ENCODE peak calls at places on chromosomes 16 and 17, in six cellular contexts. One of them, this sample, is unnamed.

GRCh38 chr17:10114931-10115535 is 83.4 kb downstream of the GAS7 start:
- DNase-seq in left ventricle myocardium inferior: peak
- DNase-seq in Caco-2: no peak
- DNase-seq in AG04449: peak
- DNase-seq in fibroblast of the aortic adventitia: peak
- DNase-seq in kidney: peak
- DNase-seq in this sample: peak

GRCh38 chr17:17868637-17869522 is 32.1 kb upstream of the SREBF1 start:
- DNase-seq in left ventricle myocardium inferior: no peak
- DNase-seq in Caco-2: no peak
- DNase-seq in AG04449: no peak
- DNase-seq in fibroblast of the aortic adventitia: peak
- DNase-seq in kidney: peak
- DNase-seq in this sample: peak

GRCh38 chr17:20203761-20204263 is 194.7 kb downstream of the SPECC1 start:
- DNase-seq in left ventricle myocardium inferior: no peak
- DNase-seq in Caco-2: no peak
- DNase-seq in AG04449: no peak
- DNase-seq in fibroblast of the aortic adventitia: no peak
- DNase-seq in kidney: no peak
- DNase-seq in this sample: no peak

GRCh38 chr16:4578961-4579530 is 22.9 kb downstream of the C16orf96 start:
- DNase-seq in left ventricle myocardium inferior: no peak
- DNase-seq in Caco-2: no peak
- DNase-seq in AG04449: no peak
- DNase-seq in fibroblast of the aortic adventitia: no peak
- DNase-seq in kidney: no peak
- DNase-seq in this sample: no peak

GRCh38 chr17:58575511-58575910 is 61.1 kb upstream of the MTMR4 start:
- DNase-seq in left ventricle myocardium inferior: no peak
- DNase-seq in Caco-2: no peak
- DNase-seq in AG04449: peak
- DNase-seq in fibroblast of the aortic adventitia: peak
- DNase-seq in kidney: no peak
- DNase-seq in this sample: peak

GRCh38 chr17:43772877-43773648 is 5.7 kb downstream of the DUSP3 start:
- DNase-seq in left ventricle myocardium inferior: no peak
- DNase-seq in Caco-2: no peak
- DNase-seq in AG04449: no peak
- DNase-seq in fibroblast of the aortic adventitia: peak
- DNase-seq in kidney: no peak
- DNase-seq in this sample: no peak

GRCh38 chr16:75648265-75649076 is 898 bp downstream of the TERF2IP start:
- DNase-seq in left ventricle myocardium inferior: peak
- DNase-seq in Caco-2: peak
- DNase-seq in AG04449: no peak
- DNase-seq in fibroblast of the aortic adventitia: peak
- DNase-seq in kidney: peak
- DNase-seq in this sample: peak

GRCh38 chr16:68069511-68070248 is 15.5 kb upstream of the NFATC3 start:
- DNase-seq in left ventricle myocardium inferior: peak
- DNase-seq in Caco-2: no peak
- DNase-seq in AG04449: no peak
- DNase-seq in fibroblast of the aortic adventitia: no peak
- DNase-seq in kidney: peak
- DNase-seq in this sample: no peak

GRCh38 chr17:76725580-76726230 is 701 bp downstream of the JMJD6 start:
- DNase-seq in left ventricle myocardium inferior: peak
- DNase-seq in Caco-2: peak
- DNase-seq in AG04449: no peak
- DNase-seq in fibroblast of the aortic adventitia: peak
- DNase-seq in kidney: peak
- DNase-seq in this sample: no peak

GRCh38 chr17:51166987-51167931 is 1.0 kb downstream of the NME2 start:
- DNase-seq in left ventricle myocardium inferior: peak
- DNase-seq in Caco-2: peak
- DNase-seq in AG04449: no peak
- DNase-seq in fibroblast of the aortic adventitia: peak
- DNase-seq in kidney: peak
- DNase-seq in this sample: peak
- TF ChIP-seq CTCF in left ventricle myocardium inferior: peak
- TF ChIP-seq CTCF in Caco-2: peak
- TF ChIP-seq CTCF in AG04449: peak
- TF ChIP-seq CTCF in fibroblast of the aortic adventitia: peak
- TF ChIP-seq CTCF in kidney: peak
- TF ChIP-seq CTCF in this sample: peak

GRCh38 chr16:70724146-70725023 is 38.5 kb upstream of the MTSS2 start:
- DNase-seq in left ventricle myocardium inferior: no peak
- DNase-seq in Caco-2: no peak
- DNase-seq in AG04449: no peak
- DNase-seq in fibroblast of the aortic adventitia: no peak
- DNase-seq in kidney: no peak
- DNase-seq in this sample: no peak

GRCh38 chr16:70725912-70726828 is 40.3 kb upstream of the MTSS2 start:
- DNase-seq in left ventricle myocardium inferior: peak
- DNase-seq in Caco-2: no peak
- DNase-seq in AG04449: no peak
- DNase-seq in fibroblast of the aortic adventitia: peak
- DNase-seq in kidney: peak
- DNase-seq in this sample: no peak

GRCh38 chr16:70726869-70727494 is 41.1 kb upstream of the MTSS2 start:
- DNase-seq in left ventricle myocardium inferior: peak
- DNase-seq in Caco-2: no peak
- DNase-seq in AG04449: no peak
- DNase-seq in fibroblast of the aortic adventitia: peak
- DNase-seq in kidney: no peak
- DNase-seq in this sample: no peak

GRCh38 chr16:70723740-70724145 is 37.9 kb upstream of the MTSS2 start:
- DNase-seq in left ventricle myocardium inferior: no peak
- DNase-seq in Caco-2: no peak
- DNase-seq in AG04449: no peak
- DNase-seq in fibroblast of the aortic adventitia: no peak
- DNase-seq in kidney: no peak
- DNase-seq in this sample: no peak

GRCh38 chr16:70725024-70725911 is 39.4 kb upstream of the MTSS2 start:
- DNase-seq in left ventricle myocardium inferior: peak
- DNase-seq in Caco-2: no peak
- DNase-seq in AG04449: no peak
- DNase-seq in fibroblast of the aortic adventitia: no peak
- DNase-seq in kidney: peak
- DNase-seq in this sample: no peak
- H3K4me3 ChIP-seq in left ventricle myocardium inferior: peak
- H3K4me3 ChIP-seq in Caco-2: no peak
- H3K4me3 ChIP-seq in AG04449: no peak
- H3K4me3 ChIP-seq in fibroblast of the aortic adventitia: no peak
- H3K4me3 ChIP-seq in kidney: no peak
- H3K4me3 ChIP-seq in this sample: no peak

GRCh38 chr16:70721202-70721963 is 35.5 kb upstream of the MTSS2 start:
- DNase-seq in left ventricle myocardium inferior: no peak
- DNase-seq in Caco-2: no peak
- DNase-seq in AG04449: no peak
- DNase-seq in fibroblast of the aortic adventitia: no peak
- DNase-seq in kidney: no peak
- DNase-seq in this sample: no peak
- TF ChIP-seq CTCF in left ventricle myocardium inferior: no peak
- TF ChIP-seq CTCF in Caco-2: no peak
- TF ChIP-seq CTCF in AG04449: no peak
- TF ChIP-seq CTCF in fibroblast of the aortic adventitia: no peak
- TF ChIP-seq CTCF in kidney: no peak
- TF ChIP-seq CTCF in this sample: no peak

GRCh38 chr17:2107050-2107449 is 52.1 kb downstream of the HIC1 start:
- DNase-seq in left ventricle myocardium inferior: no peak
- DNase-seq in Caco-2: no peak
- DNase-seq in AG04449: no peak
- DNase-seq in fibroblast of the aortic adventitia: no peak
- DNase-seq in kidney: no peak
- DNase-seq in this sample: no peak

GRCh38 chr17:2106308-2106707 is 51.4 kb downstream of the HIC1 start:
- DNase-seq in left ventricle myocardium inferior: no peak
- DNase-seq in Caco-2: no peak
- DNase-seq in AG04449: no peak
- DNase-seq in fibroblast of the aortic adventitia: no peak
- DNase-seq in kidney: no peak
- DNase-seq in this sample: no peak

GRCh38 chr17:2107506-2107905 is 52.6 kb downstream of the HIC1 start:
- DNase-seq in left ventricle myocardium inferior: no peak
- DNase-seq in Caco-2: no peak
- DNase-seq in AG04449: no peak
- DNase-seq in fibroblast of the aortic adventitia: no peak
- DNase-seq in kidney: no peak
- DNase-seq in this sample: no peak

GRCh38 chr17:2105663-2106062 is 50.8 kb downstream of the HIC1 start:
- DNase-seq in left ventricle myocardium inferior: no peak
- DNase-seq in Caco-2: no peak
- DNase-seq in AG04449: no peak
- DNase-seq in fibroblast of the aortic adventitia: no peak
- DNase-seq in kidney: no peak
- DNase-seq in this sample: no peak

DNA sequence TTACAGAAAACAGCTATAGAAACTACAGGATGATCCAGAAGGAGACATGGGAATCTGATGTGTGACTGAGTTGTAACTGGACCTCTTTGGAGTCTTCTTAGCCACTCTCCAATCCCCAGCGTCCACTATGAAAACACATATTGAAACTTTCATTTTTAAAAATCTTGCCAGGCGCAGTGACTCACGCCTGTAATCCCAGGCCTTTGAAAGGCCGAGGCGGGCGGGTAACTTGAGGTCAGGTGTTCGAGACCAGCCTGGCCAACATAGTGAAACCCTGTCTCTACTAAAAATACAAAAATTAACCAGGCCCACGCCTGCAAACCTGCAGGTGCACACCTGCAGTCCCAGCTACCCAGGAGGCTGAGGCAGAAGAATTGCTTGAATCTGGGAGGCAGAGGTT is 53.3 kb downstream of the HIC1 start:
- DNase-seq in left ventricle myocardium inferior: no peak
- DNase-seq in Caco-2: no peak
- DNase-seq in AG04449: no peak
- DNase-seq in fibroblast of the aortic adventitia: no peak
- DNase-seq in kidney: no peak
- DNase-seq in this sample: no peak
- H3K4me3 ChIP-seq in left ventricle myocardium inferior: no peak
- H3K4me3 ChIP-seq in Caco-2: no peak
- H3K4me3 ChIP-seq in AG04449: no peak
- H3K4me3 ChIP-seq in fibroblast of the aortic adventitia: no peak
- H3K4me3 ChIP-seq in kidney: no peak
- H3K4me3 ChIP-seq in this sample: no peak

GRCh38 chr17:1351967-1352366 is 48.1 kb downstream of the YWHAE start:
- DNase-seq in left ventricle myocardium inferior: no peak
- DNase-seq in Caco-2: no peak
- DNase-seq in AG04449: no peak
- DNase-seq in fibroblast of the aortic adventitia: no peak
- DNase-seq in kidney: no peak
- DNase-seq in this sample: no peak

GRCh38 chr17:1354022-1354421 is 46.0 kb downstream of the YWHAE start:
- DNase-seq in left ventricle myocardium inferior: no peak
- DNase-seq in Caco-2: no peak
- DNase-seq in AG04449: no peak
- DNase-seq in fibroblast of the aortic adventitia: no peak
- DNase-seq in kidney: no peak
- DNase-seq in this sample: no peak

GRCh38 chr17:1347681-1348318 is 52.2 kb downstream of the YWHAE start:
- DNase-seq in left ventricle myocardium inferior: no peak
- DNase-seq in Caco-2: no peak
- DNase-seq in AG04449: no peak
- DNase-seq in fibroblast of the aortic adventitia: peak
- DNase-seq in kidney: peak
- DNase-seq in this sample: peak

DNA sequence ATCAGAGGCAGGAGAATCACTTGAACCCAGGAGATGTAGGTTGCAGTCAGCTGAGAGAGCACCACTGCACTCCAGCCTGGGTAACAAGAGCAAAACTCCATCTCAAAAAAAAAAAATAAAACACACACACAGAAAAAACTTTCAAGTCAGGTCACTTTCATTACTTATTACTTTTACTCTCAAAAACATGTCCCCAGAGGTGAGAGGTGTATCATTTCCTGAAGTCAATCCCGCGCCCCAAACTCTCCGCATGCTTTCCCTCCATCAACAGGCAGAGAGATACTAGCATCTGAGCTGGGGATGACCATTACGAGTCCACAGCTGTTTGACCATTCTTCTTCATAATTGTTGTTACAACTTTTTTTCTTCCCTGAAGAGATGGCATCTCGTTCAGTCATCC is 48.7 kb downstream of the YWHAE start:
- DNase-seq in left ventricle myocardium inferior: no peak
- DNase-seq in Caco-2: no peak
- DNase-seq in AG04449: no peak
- DNase-seq in fibroblast of the aortic adventitia: no peak
- DNase-seq in kidney: peak
- DNase-seq in this sample: no peak
- TF ChIP-seq CTCF in left ventricle myocardium inferior: no peak
- TF ChIP-seq CTCF in Caco-2: no peak
- TF ChIP-seq CTCF in AG04449: no peak
- TF ChIP-seq CTCF in fibroblast of the aortic adventitia: no peak
- TF ChIP-seq CTCF in kidney: no peak
- TF ChIP-seq CTCF in this sample: no peak

GRCh38 chr17:57048096-57048495 is 37.0 kb upstream of the AKAP1 start:
- DNase-seq in left ventricle myocardium inferior: no peak
- DNase-seq in Caco-2: no peak
- DNase-seq in AG04449: no peak
- DNase-seq in fibroblast of the aortic adventitia: no peak
- DNase-seq in kidney: no peak
- DNase-seq in this sample: no peak

GRCh38 chr17:57045868-57046671 is 39.0 kb upstream of the AKAP1 start:
- DNase-seq in left ventricle myocardium inferior: no peak
- DNase-seq in Caco-2: no peak
- DNase-seq in AG04449: no peak
- DNase-seq in fibroblast of the aortic adventitia: no peak
- DNase-seq in kidney: peak
- DNase-seq in this sample: no peak

GRCh38 chr17:57043276-57043675 is 41.8 kb upstream of the AKAP1 start:
- DNase-seq in left ventricle myocardium inferior: no peak
- DNase-seq in Caco-2: no peak
- DNase-seq in AG04449: no peak
- DNase-seq in fibroblast of the aortic adventitia: no peak
- DNase-seq in kidney: no peak
- DNase-seq in this sample: no peak

GRCh38 chr17:57040571-57040970 is 44.5 kb upstream of the AKAP1 start:
- DNase-seq in left ventricle myocardium inferior: no peak
- DNase-seq in Caco-2: no peak
- DNase-seq in AG04449: no peak
- DNase-seq in fibroblast of the aortic adventitia: no peak
- DNase-seq in kidney: no peak
- DNase-seq in this sample: no peak

GRCh38 chr17:57044976-57045867 is 39.8 kb upstream of the AKAP1 start:
- DNase-seq in left ventricle myocardium inferior: no peak
- DNase-seq in Caco-2: no peak
- DNase-seq in AG04449: no peak
- DNase-seq in fibroblast of the aortic adventitia: no peak
- DNase-seq in kidney: peak
- DNase-seq in this sample: no peak
- H3K4me3 ChIP-seq in left ventricle myocardium inferior: peak
- H3K4me3 ChIP-seq in Caco-2: no peak
- H3K4me3 ChIP-seq in AG04449: peak
- H3K4me3 ChIP-seq in fibroblast of the aortic adventitia: no peak
- H3K4me3 ChIP-seq in kidney: peak
- H3K4me3 ChIP-seq in this sample: no peak